ENCODE peak calls at places on chromosomes 7 and 10, in six cellular contexts. R is nucleus accumbens, I is HT1080, L is SK-N-DZ, B is WERI-Rb-1, V is PC-3. O is an unnamed sample.

GRCh38 chr10:3975016-3975415 is 190.0 kb upstream of the KLF6 start:
- DNase-seq in V (no peak), I (no peak), R (no peak), B (no peak), L (no peak), O (no peak)

GRCh38 chr10:112367516-112367915 is 6.4 kb upstream of the ACSL5 start:
- DNase-seq in L (no peak), B (no peak), I (no peak), V (no peak), R (no peak), O (no peak)

GRCh38 chr10:123771877-123772644 is 105.9 kb downstream of the GPR26 start:
- DNase-seq in L (no peak), B (no peak), R (no peak), V (no peak), I (no peak), O (no peak)

GRCh38 chr7:101915000-101915399 is 97.6 kb downstream of the CUX1 start:
- DNase-seq in R (no peak), V (no peak), B (peak), L (no peak), I (no peak), O (no peak)

GRCh38 chr7:104275900-104276299 is 52.5 kb upstream of the LHFPL3 start:
- DNase-seq in L (no peak), R (no peak), V (peak), I (peak), B (no peak), O (no peak)

GRCh38 chr7:44264221-44264956 is 61.0 kb downstream of the CAMK2B start:
- DNase-seq in V (peak), I (peak), R (no peak), B (peak), L (no peak), O (peak)

GRCh38 chr10:44980309-44981171 is 1.9 kb upstream of the DEPP1 start:
- DNase-seq in L (no peak), B (no peak), V (no peak), R (no peak), I (peak), O (no peak)

GRCh38 chr7:156949541-156950380 is at the start of gene NOM1:
- DNase-seq in I (peak), R (peak), L (peak), B (peak), V (peak), O (peak)

GRCh38 chr7:70632400-70632799 is 499.5 kb upstream of the GALNT17 start:
- DNase-seq in R (no peak), V (no peak), B (peak), L (no peak), I (no peak), O (no peak)

GRCh38 chr7:49417034-49417433 is 356.4 kb upstream of the VWC2 start:
- DNase-seq in V (no peak), L (no peak), B (no peak), R (no peak), I (no peak), O (no peak)

GRCh38 chr10:132257271-132257670 is 50.5 kb downstream of the STK32C start:
- DNase-seq in R (no peak), B (no peak), I (peak), V (peak), L (no peak), O (peak)

GRCh38 chr10:24393206-24393605 is 184.3 kb downstream of the KIAA1217 start:
- DNase-seq in L (no peak), B (no peak), R (no peak), I (no peak), V (no peak), O (no peak)

GRCh38 chr7:18437086-18437485 is 58.5 kb upstream of the HDAC9 start:
- DNase-seq in I (no peak), V (no peak), B (no peak), L (no peak), R (no peak), O (no peak)

GRCh38 chr7:47693161-47693740 is 111.3 kb upstream of the TNS3 start:
- DNase-seq in I (peak), R (no peak), V (peak), L (no peak), B (no peak), O (no peak)

GRCh38 chr7:5525271-5526189 is 101.9 kb upstream of the TNRC18 start:
- DNase-seq in L (peak), I (peak), R (no peak), V (peak), B (no peak), O (no peak)

GRCh38 chr10:132386419-132386831 is 10.6 kb upstream of the PWWP2B start:
- DNase-seq in L (no peak), B (no peak), I (no peak), R (no peak), V (no peak), O (no peak)

GRCh38 chr10:89215511-89215910 is 8.4 kb upstream of the CH25H start:
- DNase-seq in V (no peak), I (no peak), R (no peak), B (no peak), L (no peak), O (no peak)

GRCh38 chr10:69229565-69229886 is 9.4 kb downstream of the HKDC1 start:
- DNase-seq in I (no peak), L (no peak), R (no peak), B (no peak), V (no peak), O (no peak)

GRCh38 chr7:28301148-28301641 is 111.1 kb upstream of the CREB5 start:
- DNase-seq in R (no peak), B (no peak), V (peak), L (no peak), I (peak), O (no peak)

GRCh38 chr7:156892086-156892800 is 740 bp downstream of the LMBR1 start:
- DNase-seq in R (no peak), I (no peak), V (peak), L (peak), B (peak), O (peak)

GRCh38 chr10:16965242-16965620 is 148.0 kb upstream of the RSU1 start:
- DNase-seq in L (no peak), B (no peak), V (no peak), R (no peak), I (no peak), O (no peak)

GRCh38 chr10:4767033-4767814 is 58.8 kb upstream of the AKR1E2 start:
- DNase-seq in B (no peak), L (no peak), R (no peak), I (peak), V (peak), O (peak)

GRCh38 chr7:142908921-142909870 is 23.7 kb upstream of the TRPV6 start:
- DNase-seq in L (no peak), V (no peak), I (peak), R (no peak), B (peak), O (peak)

GRCh38 chr7:36149694-36150452 is 3.2 kb upstream of the EEPD1 start:
- DNase-seq in I (no peak), V (no peak), L (no peak), B (no peak), R (no peak), O (no peak)

GRCh38 chr10:83991986-83992753 is 147.1 kb upstream of the GHITM start:
- DNase-seq in I (peak), L (peak), R (no peak), V (no peak), B (peak), O (no peak)

GRCh38 chr10:50275650-50276235 is 24.4 kb upstream of the ASAH2 start:
- DNase-seq in L (peak), V (peak), B (peak), R (no peak), I (peak), O (peak)

GRCh38 chr10:124824507-124824906 is 22.9 kb downstream of the ABRAXAS2 start:
- DNase-seq in I (no peak), B (no peak), V (no peak), R (no peak), L (no peak), O (no peak)

GRCh38 chr7:99267530-99268360 is 4.9 kb upstream of the MYH16 start:
- DNase-seq in V (peak), R (no peak), L (no peak), I (peak), B (no peak), O (peak)

GRCh38 chr7:93262535-93262934 is 30.4 kb downstream of the VPS50 start:
- DNase-seq in V (no peak), L (no peak), R (no peak), B (no peak), I (no peak), O (no peak)

GRCh38 chr10:103758294-103758681 is 97.1 kb downstream of the SH3PXD2A start:
- DNase-seq in R (no peak), I (peak), L (no peak), B (no peak), V (peak), O (peak)

GRCh38 chr10:63464402-63465292 is 1.1 kb downstream of the JMJD1C start:
- DNase-seq in B (no peak), I (no peak), L (peak), V (peak), R (no peak), O (peak)

GRCh38 chr7:151086802-151087246 is 549 bp downstream of the AGAP3 start:
- DNase-seq in V (peak), B (no peak), R (no peak), L (no peak), I (no peak), O (no peak)

GRCh38 chr10:96299383-96299782 is 4.9 kb upstream of the DNTT start:
- DNase-seq in R (no peak), I (no peak), V (no peak), B (no peak), L (no peak), O (no peak)

GRCh38 chr10:22712246-22712958 is 2.0 kb downstream of the PIP4K2A start:
- DNase-seq in B (no peak), L (no peak), I (no peak), R (no peak), V (peak), O (no peak)